ENCODE peak calls at places on chromosome 19, in seven cellular contexts. One of them, this sample, is unnamed.

GRCh38 chr19:46413262-46414031 is at the start of gene CCDC8:
- DNase-seq in SK-N-SH: no peak
- DNase-seq in GM12878: no peak
- DNase-seq in H1: peak; percentile 91
- DNase-seq in HepG2: no peak
- DNase-seq in K562: peak; percentile 98
- DNase-seq in GM12891: no peak
- DNase-seq in this sample: no peak

GRCh38 chr19:9917322-9917721 is 19.0 kb downstream of the OLFM2 start:
- DNase-seq in GM12878: no peak
- DNase-seq in SK-N-SH: peak; percentile 81
- DNase-seq in H1: no peak
- DNase-seq in K562: peak; percentile 81
- DNase-seq in HepG2: peak; percentile 51
- DNase-seq in GM12891: no peak
- DNase-seq in this sample: no peak

GRCh38 chr19:4051175-4052101 is 15.3 kb downstream of the ZBTB7A start:
- DNase-seq in HepG2: peak; percentile 44
- DNase-seq in SK-N-SH: no peak
- DNase-seq in K562: no peak
- DNase-seq in GM12878: no peak
- DNase-seq in GM12891: no peak
- DNase-seq in H1: no peak
- DNase-seq in this sample: no peak

GRCh38 chr19:6071840-6072239 is 38.5 kb downstream of the RFX2 start:
- DNase-seq in K562: no peak
- DNase-seq in GM12878: no peak
- DNase-seq in SK-N-SH: no peak
- DNase-seq in GM12891: no peak
- DNase-seq in HepG2: no peak
- DNase-seq in H1: no peak
- DNase-seq in this sample: no peak

GRCh38 chr19:36110487-36111199 is at the start of gene OVOL3:
- DNase-seq in GM12878: no peak
- DNase-seq in SK-N-SH: no peak
- DNase-seq in H1: peak; percentile 70
- DNase-seq in K562: no peak
- DNase-seq in HepG2: no peak
- DNase-seq in GM12891: no peak
- DNase-seq in this sample: no peak

GRCh38 chr19:17357724-17358123 is 19.4 kb downstream of the PLVAP start:
- DNase-seq in H1: no peak
- DNase-seq in GM12891: no peak
- DNase-seq in HepG2: no peak
- DNase-seq in GM12878: no peak
- DNase-seq in SK-N-SH: no peak
- DNase-seq in K562: no peak
- DNase-seq in this sample: no peak

GRCh38 chr19:14091086-14091884 is 734 bp upstream of the SAMD1 start:
- DNase-seq in SK-N-SH: peak; percentile 93
- DNase-seq in GM12878: no peak
- DNase-seq in H1: peak; percentile 76
- DNase-seq in HepG2: peak; percentile 44
- DNase-seq in GM12891: peak; percentile 87
- DNase-seq in K562: peak; percentile 79
- DNase-seq in this sample: peak; percentile 81

GRCh38 chr19:6588508-6589345 is 2.2 kb downstream of the CD70 start:
- DNase-seq in GM12891: no peak
- DNase-seq in SK-N-SH: no peak
- DNase-seq in GM12878: no peak
- DNase-seq in K562: no peak
- DNase-seq in H1: no peak
- DNase-seq in HepG2: no peak
- DNase-seq in this sample: no peak

GRCh38 chr19:12984683-12985048 is 10.6 kb upstream of the NFIX start:
- DNase-seq in SK-N-SH: no peak
- DNase-seq in K562: peak; percentile 24
- DNase-seq in GM12878: no peak
- DNase-seq in HepG2: no peak
- DNase-seq in H1: no peak
- DNase-seq in GM12891: no peak
- DNase-seq in this sample: no peak

GRCh38 chr19:4686700-4687099 is 16.6 kb upstream of the MYDGF start:
- DNase-seq in GM12891: no peak
- DNase-seq in HepG2: no peak
- DNase-seq in GM12878: no peak
- DNase-seq in K562: no peak
- DNase-seq in H1: no peak
- DNase-seq in SK-N-SH: no peak
- DNase-seq in this sample: no peak

GRCh38 chr19:54335979-54336892 is 2.7 kb downstream of the LILRA4 start:
- DNase-seq in H1: no peak
- DNase-seq in K562: no peak
- DNase-seq in SK-N-SH: no peak
- DNase-seq in GM12878: no peak
- DNase-seq in HepG2: no peak
- DNase-seq in GM12891: no peak
- DNase-seq in this sample: no peak

GRCh38 chr19:14775855-14776254 is 2.5 kb downstream of the ADGRE2 start:
- DNase-seq in GM12891: peak; percentile 28
- DNase-seq in SK-N-SH: no peak
- DNase-seq in GM12878: no peak
- DNase-seq in HepG2: no peak
- DNase-seq in H1: peak; percentile 60
- DNase-seq in K562: peak; percentile 75
- DNase-seq in this sample: no peak

GRCh38 chr19:13835791-13836723 is 40.8 kb downstream of the ZSWIM4 start:
- DNase-seq in GM12878: no peak
- DNase-seq in H1: no peak
- DNase-seq in GM12891: no peak
- DNase-seq in K562: no peak
- DNase-seq in HepG2: no peak
- DNase-seq in SK-N-SH: no peak
- DNase-seq in this sample: no peak

GRCh38 chr19:2636897-2637683 is 65.4 kb downstream of the GNG7 start:
- DNase-seq in GM12891: peak; percentile 94
- DNase-seq in SK-N-SH: peak; percentile 94
- DNase-seq in H1: peak; percentile 89
- DNase-seq in K562: peak; percentile 64
- DNase-seq in GM12878: no peak
- DNase-seq in HepG2: peak; percentile 34
- DNase-seq in this sample: peak; percentile 92

DNA sequence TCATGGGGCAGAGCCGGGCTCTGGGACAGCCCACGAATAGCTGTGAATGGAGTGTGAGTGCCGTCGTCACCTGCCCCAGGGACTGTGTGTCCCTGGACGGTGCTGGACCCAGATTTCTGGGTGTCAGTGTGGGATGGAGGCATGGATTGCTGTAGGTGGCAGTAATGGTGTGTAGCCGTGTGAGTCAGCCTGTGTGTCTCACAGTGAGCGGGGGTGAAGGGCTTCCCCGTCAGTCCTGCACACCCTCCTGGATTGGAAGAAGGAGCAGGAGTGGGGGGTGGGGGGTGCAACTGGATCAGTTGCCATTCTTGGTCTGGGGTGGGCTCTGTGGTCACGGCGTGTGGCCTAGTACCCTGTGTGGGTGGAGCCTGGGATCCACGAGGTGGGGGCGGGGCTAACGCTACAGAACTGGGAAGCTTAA is 6.5 kb upstream of the LTBP4 start:
- DNase-seq in GM12891: no peak
- DNase-seq in SK-N-SH: no peak
- DNase-seq in GM12878: no peak
- DNase-seq in H1: peak; percentile 57
- DNase-seq in HepG2: no peak
- DNase-seq in K562: peak; percentile 53
- DNase-seq in this sample: no peak
- TF ChIP-seq TAF1 in GM12891: no peak
- TF ChIP-seq TAF1 in SK-N-SH: no peak
- TF ChIP-seq TAF1 in GM12878: no peak
- TF ChIP-seq TAF1 in H1: no peak
- TF ChIP-seq TAF1 in HepG2: no peak
- TF ChIP-seq TAF1 in K562: no peak
- TF ChIP-seq TAF1 in this sample: no peak

GRCh38 chr19:40466219-40467006 is at the start of gene SPTBN4:
- DNase-seq in GM12891: no peak
- DNase-seq in GM12878: peak; percentile 40
- DNase-seq in SK-N-SH: no peak
- DNase-seq in HepG2: no peak
- DNase-seq in K562: no peak
- DNase-seq in H1: peak; percentile 49
- DNase-seq in this sample: no peak
- TF ChIP-seq TAF1 in GM12891: no peak
- TF ChIP-seq TAF1 in GM12878: no peak
- TF ChIP-seq TAF1 in SK-N-SH: no peak
- TF ChIP-seq TAF1 in HepG2: no peak
- TF ChIP-seq TAF1 in K562: no peak
- TF ChIP-seq TAF1 in H1: no peak
- TF ChIP-seq TAF1 in this sample: no peak

DNA sequence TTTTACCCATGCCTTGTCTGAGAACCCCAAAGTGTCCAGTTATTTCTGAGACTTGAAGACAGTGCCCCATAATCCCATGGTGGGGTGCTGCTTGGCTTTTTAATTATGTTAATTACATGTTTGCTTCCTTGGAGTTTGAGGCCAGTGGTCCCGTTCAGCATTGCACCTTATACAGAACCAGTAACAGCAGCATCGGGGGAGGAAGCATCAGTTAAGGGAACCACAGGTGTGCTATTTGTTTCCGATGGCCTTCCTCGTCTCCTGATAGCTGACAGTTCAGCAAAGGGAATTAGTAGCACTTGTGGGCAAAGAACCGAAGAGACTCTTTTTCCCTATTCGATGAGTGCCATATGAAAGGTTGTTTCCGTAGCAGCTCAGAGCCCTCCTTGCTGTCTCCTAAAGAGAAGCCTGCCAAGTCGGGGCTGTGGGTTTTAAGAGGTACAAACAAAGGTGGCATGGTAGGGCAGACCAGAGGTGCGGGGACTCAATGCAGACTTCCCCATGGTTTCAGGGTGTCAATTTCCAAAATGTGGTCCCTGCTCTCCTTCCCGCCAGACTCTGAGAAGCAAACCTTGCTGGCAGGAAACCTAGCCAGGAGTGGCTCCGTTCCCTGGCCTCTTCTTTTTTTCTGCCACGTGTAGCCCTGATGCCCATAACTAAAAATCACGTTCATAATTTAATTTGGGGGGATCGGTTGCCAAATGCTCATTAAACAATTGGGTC is 225.2 kb upstream of the TSHZ3 start:
- DNase-seq in K562: no peak
- DNase-seq in HepG2: no peak
- DNase-seq in H1: no peak
- DNase-seq in SK-N-SH: no peak
- DNase-seq in GM12878: no peak
- DNase-seq in GM12891: no peak
- DNase-seq in this sample: no peak
- TF ChIP-seq TAF1 in K562: no peak
- TF ChIP-seq TAF1 in HepG2: no peak
- TF ChIP-seq TAF1 in H1: no peak
- TF ChIP-seq TAF1 in SK-N-SH: no peak
- TF ChIP-seq TAF1 in GM12878: no peak
- TF ChIP-seq TAF1 in GM12891: no peak
- TF ChIP-seq TAF1 in this sample: no peak

GRCh38 chr19:42114412-42114811 is 17.8 kb downstream of the POU2F2 start:
- DNase-seq in K562: no peak
- DNase-seq in SK-N-SH: no peak
- DNase-seq in GM12878: peak; percentile 50
- DNase-seq in H1: no peak
- DNase-seq in HepG2: no peak
- DNase-seq in GM12891: no peak
- DNase-seq in this sample: peak; percentile 50
- TF ChIP-seq TAF1 in K562: no peak
- TF ChIP-seq TAF1 in SK-N-SH: no peak
- TF ChIP-seq TAF1 in GM12878: no peak
- TF ChIP-seq TAF1 in H1: no peak
- TF ChIP-seq TAF1 in HepG2: no peak
- TF ChIP-seq TAF1 in GM12891: no peak
- TF ChIP-seq TAF1 in this sample: no peak

GRCh38 chr19:34808566-34808965 is 35.6 kb upstream of the ZNF599 start:
- DNase-seq in H1: no peak
- DNase-seq in SK-N-SH: no peak
- DNase-seq in K562: no peak
- DNase-seq in GM12878: no peak
- DNase-seq in GM12891: no peak
- DNase-seq in HepG2: no peak
- DNase-seq in this sample: no peak
- TF ChIP-seq TAF1 in H1: no peak
- TF ChIP-seq TAF1 in SK-N-SH: no peak
- TF ChIP-seq TAF1 in K562: no peak
- TF ChIP-seq TAF1 in GM12878: no peak
- TF ChIP-seq TAF1 in GM12891: no peak
- TF ChIP-seq TAF1 in HepG2: no peak
- TF ChIP-seq TAF1 in this sample: no peak

GRCh38 chr19:1279782-1280341 is 4.5 kb downstream of the FAM174C start:
- DNase-seq in H1: peak; percentile 94
- DNase-seq in HepG2: peak; percentile 68
- DNase-seq in GM12878: no peak
- DNase-seq in K562: peak; percentile 92
- DNase-seq in GM12891: peak; percentile 88
- DNase-seq in SK-N-SH: peak; percentile 91
- DNase-seq in this sample: peak; percentile 89
- TF ChIP-seq TAF1 in H1: no peak
- TF ChIP-seq TAF1 in HepG2: no peak
- TF ChIP-seq TAF1 in GM12878: no peak
- TF ChIP-seq TAF1 in K562: no peak
- TF ChIP-seq TAF1 in GM12891: no peak
- TF ChIP-seq TAF1 in SK-N-SH: no peak
- TF ChIP-seq TAF1 in this sample: no peak

GRCh38 chr19:50025022-50025793 is at the start of gene VRK3:
- DNase-seq in K562: peak; percentile 99
- DNase-seq in H1: peak; percentile 93
- DNase-seq in SK-N-SH: peak; percentile 96
- DNase-seq in HepG2: peak; percentile 100
- DNase-seq in GM12878: peak; percentile 100
- DNase-seq in GM12891: peak; percentile 87
- DNase-seq in this sample: peak; percentile 95

GRCh38 chr19:50024719-50025021 is 502 bp downstream of the VRK3 start:
- DNase-seq in GM12891: no peak
- DNase-seq in HepG2: no peak
- DNase-seq in SK-N-SH: no peak
- DNase-seq in K562: no peak
- DNase-seq in H1: no peak
- DNase-seq in GM12878: no peak
- DNase-seq in this sample: no peak

GRCh38 chr19:50022823-50023222 is 2.3 kb downstream of the VRK3 start:
- DNase-seq in HepG2: peak; percentile 60
- DNase-seq in K562: no peak
- DNase-seq in GM12878: no peak
- DNase-seq in SK-N-SH: no peak
- DNase-seq in H1: no peak
- DNase-seq in GM12891: no peak
- DNase-seq in this sample: no peak

GRCh38 chr19:50026550-50026906 is 723 bp downstream of the ZNF473 start:
- DNase-seq in H1: no peak
- DNase-seq in K562: no peak
- DNase-seq in HepG2: no peak
- DNase-seq in SK-N-SH: no peak
- DNase-seq in GM12878: no peak
- DNase-seq in GM12891: no peak
- DNase-seq in this sample: no peak

GRCh38 chr19:50025794-50026549 is at the start of gene ZNF473:
- DNase-seq in H1: peak; percentile 90
- DNase-seq in GM12891: peak; percentile 76
- DNase-seq in HepG2: peak; percentile 92
- DNase-seq in GM12878: no peak
- DNase-seq in K562: peak; percentile 96
- DNase-seq in SK-N-SH: peak; percentile 86
- DNase-seq in this sample: peak; percentile 81
- TF ChIP-seq TAF1 in H1: peak; percentile 71
- TF ChIP-seq TAF1 in GM12891: no peak
- TF ChIP-seq TAF1 in HepG2: peak; percentile 55
- TF ChIP-seq TAF1 in GM12878: no peak
- TF ChIP-seq TAF1 in K562: peak; percentile 65
- TF ChIP-seq TAF1 in SK-N-SH: peak; percentile 44
- TF ChIP-seq TAF1 in this sample: no peak

This sample was measured in GM12892.